ENCODE peak calls at places on chromosomes 7 and 10, in nine cellular contexts. F is transverse colon, N is HCT116, Y is ascending aorta, E is fibroblast of mammary gland, L is cardiac muscle cell, D is cardiac fibroblast, W is HepG2, U is kidney. X is an unnamed sample.

GRCh38 chr7:112882506-112882905 is 92.3 kb upstream of the TMEM168 start:
- DNase-seq in F (no peak), N (no peak), Y (no peak), E (no peak), L (no peak), D (no peak), W (no peak), U (no peak), X (no peak)

GRCh38 chr10:69742928-69743602 is 58.6 kb upstream of the COL13A1 start:
- DNase-seq in F (peak; percentile 33), N (peak; percentile 18), Y (no peak), E (peak; percentile 34), L (peak; percentile 64), D (peak; percentile 51), W (no peak), U (no peak), X (peak; percentile 50)

GRCh38 chr10:89793649-89794254 is 92.4 kb downstream of the KIF20B start:
- DNase-seq in F (no peak), N (peak; percentile 73), Y (no peak), E (peak; percentile 75), L (peak; percentile 85), D (peak; percentile 86), W (peak; percentile 73), U (no peak), X (peak; percentile 24)

GRCh38 chr10:458466-458865 is 231.0 kb downstream of the DIP2C start:
- DNase-seq in F (peak; percentile 28), N (no peak), Y (no peak), E (no peak), L (no peak), D (no peak), W (no peak), U (peak; percentile 83), X (peak; percentile 97)

GRCh38 chr7:44280993-44281721 is 44.2 kb downstream of the CAMK2B start:
- DNase-seq in F (peak; percentile 5), N (no peak), Y (peak; percentile 4), E (no peak), L (no peak), D (no peak), W (no peak), U (peak; percentile 70), X (peak; percentile 0)

GRCh38 chr7:332020-332517 is 42.1 kb downstream of the FOXL3 start:
- DNase-seq in F (no peak), N (no peak), Y (no peak), E (no peak), L (no peak), D (no peak), W (no peak), U (peak; percentile 73), X (no peak)

GRCh38 chr7:2719007-2719406 is 31.0 kb downstream of the AMZ1 start:
- DNase-seq in F (no peak), N (no peak), Y (no peak), E (no peak), L (peak; percentile 46), D (no peak), W (no peak), U (no peak), X (no peak)

GRCh38 chr10:96910488-96911395 is 78.6 kb downstream of the LCOR start:
- DNase-seq in F (no peak), N (peak; percentile 24), Y (no peak), E (peak; percentile 60), L (peak; percentile 60), D (peak; percentile 69), W (peak; percentile 28), U (no peak), X (no peak)

GRCh38 chr7:68691261-68692216 is 906.7 kb upstream of the AUTS2 start:
- DNase-seq in F (no peak), N (no peak), Y (no peak), E (peak; percentile 92), L (no peak), D (no peak), W (no peak), U (no peak), X (no peak)

GRCh38 chr10:59971915-59972314 is 65.6 kb upstream of the CCDC6 start:
- DNase-seq in F (peak; percentile 59), N (no peak), Y (no peak), E (peak; percentile 56), L (peak; percentile 9), D (peak; percentile 44), W (peak; percentile 93), U (no peak), X (peak; percentile 67)
- TF ChIP-seq CTCF in F (no peak), N (no peak), Y (no peak), E (no peak), L (no peak), D (no peak), W (no peak), U (no peak), X (no peak)

GRCh38 chr10:13102002-13102794 is 2.2 kb downstream of the OPTN start:
- DNase-seq in F (no peak), N (no peak), Y (no peak), E (peak; percentile 60), L (no peak), D (peak; percentile 73), W (peak; percentile 51), U (no peak), X (no peak)
- H3K4me3 ChIP-seq in F (no peak overlapping the region), N (no peak overlapping the region), Y (peak overlapping the region; percentile 97), E (peak overlapping the region; percentile 17), L (no peak overlapping the region), D (no peak overlapping the region), W (peak overlapping the region; percentile 51), U (peak overlapping the region; percentile 32), X (no peak overlapping the region)

GRCh38 chr10:123144697-123145541 is 3.0 kb upstream of the HMX2 start:
- DNase-seq in F (no peak), N (no peak), Y (no peak), E (no peak), L (no peak), D (no peak), W (no peak), U (no peak), X (no peak)
- TF ChIP-seq CTCF in F (no peak), N (no peak), Y (no peak), E (peak; percentile 4), L (peak; percentile 12), D (no peak), W (peak; percentile 48), U (no peak), X (no peak)

GRCh38 chr7:88217675-88218427 is 2.0 kb downstream of the SRI start:
- DNase-seq in F (no peak), N (no peak), Y (no peak), E (no peak), L (peak; percentile 35), D (no peak), W (no peak), U (no peak), X (peak; percentile 24)
- H3K4me3 ChIP-seq in F (peak overlapping the region; percentile 89), N (no peak overlapping the region), Y (no peak overlapping the region), E (peak overlapping the region; percentile 91), L (peak overlapping the region; percentile 94), D (no peak overlapping the region), W (no peak overlapping the region), U (peak overlapping the region; percentile 69), X (peak overlapping the region; percentile 90)

GRCh38 chr7:144792050-144792449 is 43.8 kb downstream of the TPK1 start:
- DNase-seq in F (no peak), N (no peak), Y (no peak), E (no peak), L (no peak), D (no peak), W (no peak), U (no peak), X (no peak)
- TF ChIP-seq CTCF in F (no peak), N (no peak), Y (no peak), E (no peak), L (no peak), D (no peak), W (no peak), U (no peak), X (no peak)

DNA sequence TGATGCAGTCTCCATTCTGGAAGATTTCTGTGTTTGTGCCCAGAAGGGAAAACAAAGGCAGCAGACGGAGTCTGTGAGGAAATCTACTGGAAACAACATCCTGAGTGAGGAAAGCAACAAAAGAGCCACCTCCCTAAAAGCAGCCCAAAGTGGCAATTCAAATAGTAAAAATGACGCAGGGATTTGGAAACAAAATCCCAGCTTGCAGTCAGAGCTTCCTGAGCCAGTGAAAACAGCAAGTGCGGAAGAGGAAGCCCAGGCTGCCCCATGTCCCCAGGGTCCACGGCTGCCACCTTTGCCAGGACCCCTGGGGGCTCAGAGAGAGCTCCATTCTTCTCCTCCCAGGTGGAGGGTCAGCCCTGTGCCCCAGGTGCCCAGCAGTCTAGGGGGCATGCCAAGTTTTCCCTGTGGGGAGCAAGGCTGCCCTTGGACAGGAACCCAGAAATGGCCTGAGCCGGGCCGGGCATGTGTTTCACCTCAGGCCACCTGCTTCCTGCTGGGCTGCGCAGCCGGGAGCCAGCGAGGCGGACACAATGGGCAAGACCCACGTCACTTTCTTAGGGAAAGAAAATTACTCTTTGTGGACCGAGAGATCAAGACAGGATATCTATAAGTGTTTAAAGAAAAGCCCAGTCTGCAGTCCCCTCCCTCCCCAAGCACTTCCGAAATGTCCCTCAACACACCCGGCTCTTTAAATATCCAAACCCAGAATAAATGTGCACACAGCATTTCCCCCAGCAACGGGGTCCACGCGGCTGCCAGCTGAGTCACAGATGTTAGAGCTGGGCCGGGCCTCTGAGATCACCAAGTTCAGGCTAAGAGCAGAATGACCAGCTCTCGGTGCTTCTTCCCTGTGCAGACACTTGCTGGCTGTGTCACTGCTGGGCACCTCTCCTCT is 231.1 kb downstream of the ARHGAP12 start:
- DNase-seq in F (peak; percentile 53), N (no peak), Y (peak; percentile 90), E (peak; percentile 90), L (no peak), D (peak; percentile 95), W (no peak), U (peak; percentile 90), X (peak; percentile 51)
- H3K4me3 ChIP-seq in F (no peak overlapping the region), N (no peak overlapping the region), Y (peak overlapping the region; percentile 38), E (peak overlapping the region; percentile 17), L (no peak overlapping the region), D (no peak overlapping the region), W (no peak overlapping the region), U (peak overlapping the region; percentile 19), X (no peak overlapping the region)

GRCh38 chr10:17409170-17409733 is 45.1 kb downstream of the ST8SIA6 start:
- DNase-seq in F (no peak), N (no peak), Y (no peak), E (peak; percentile 30), L (no peak), D (peak; percentile 42), W (peak; percentile 12), U (no peak), X (no peak)
- TF ChIP-seq CTCF in F (peak; percentile 32), N (peak; percentile 55), Y (peak; percentile 25), E (peak; percentile 59), L (peak; percentile 51), D (peak; percentile 63), W (peak; percentile 26), U (no peak), X (no peak)

GRCh38 chr7:122438492-122438891 is 133.9 kb upstream of the FEZF1 start:
- DNase-seq in F (no peak), N (no peak), Y (no peak), E (no peak), L (no peak), D (no peak), W (no peak), U (no peak), X (no peak)
- H3K4me3 ChIP-seq in F (no peak overlapping the region), N (no peak overlapping the region), Y (no peak overlapping the region), E (no peak overlapping the region), L (no peak overlapping the region), D (no peak overlapping the region), W (no peak overlapping the region), U (no peak overlapping the region), X (no peak overlapping the region)

X was measured in thyroid gland.